ENCODE peak calls at places on chromosomes 11 and 22, in nine cellular contexts. S is mammary epithelial cell, R is neuronal stem cell, Y is endothelial cell of umbilical vein, D is hepatocyte, L is Karpas-422, H is fibroblast of lung, E is HCT116, M is astrocyte. W is an unnamed sample.
A peak's percentile ranks its signal among the peaks of the same experiment; 100 is the strongest.

GRCh38 chr11:112348480-112349029 is 87.9 kb upstream of the PLET1 start:
- DNase-seq in S (no peak), R (no peak), Y (no peak), D (no peak), L (no peak), H (no peak), E (no peak), M (no peak), W (peak; percentile 24)

GRCh38 chr22:32572741-32573140 is 98.1 kb downstream of the FBXO7 start:
- DNase-seq in S (no peak), R (no peak), Y (no peak), D (no peak), L (no peak), H (peak; percentile 82), E (no peak), M (no peak), W (no peak)

GRCh38 chr11:30741039-30741550 is 154.9 kb upstream of the MPPED2 start:
- DNase-seq in S (no peak), R (no peak), Y (no peak), D (peak; percentile 68), L (peak; percentile 7), H (peak; percentile 75), E (no peak), M (no peak), W (no peak)

GRCh38 chr11:123063396-123064267 is 1.7 kb upstream of the HSPA8 start:
- DNase-seq in S (peak; percentile 60), R (no peak), Y (peak; percentile 77), D (peak; percentile 60), L (peak; percentile 75), H (peak; percentile 78), E (no peak), M (peak; percentile 41), W (no peak)

GRCh38 chr11:13826505-13827278 is 135.8 kb upstream of the SPON1 start:
- DNase-seq in S (peak; percentile 83), R (no peak), Y (no peak), D (no peak), L (no peak), H (peak; percentile 6), E (no peak), M (peak; percentile 9), W (peak; percentile 64)

GRCh38 chr11:94649254-94649653 is 82.1 kb downstream of the PIWIL4 start:
- DNase-seq in S (no peak), R (no peak), Y (no peak), D (no peak), L (no peak), H (no peak), E (no peak), M (no peak), W (no peak)

GRCh38 chr11:68142028-68142412 is 20.8 kb upstream of the CHKA start:
- DNase-seq in S (no peak), R (no peak), Y (no peak), D (no peak), L (no peak), H (no peak), E (no peak), M (no peak), W (peak; percentile 62)

GRCh38 chr11:10653242-10653641 is 40.3 kb downstream of the IRAG1 start:
- DNase-seq in S (no peak), R (no peak), Y (no peak), D (no peak), L (no peak), H (no peak), E (no peak), M (no peak), W (no peak)

GRCh38 chr11:73321342-73322110 is 13.4 kb downstream of the ARHGEF17 start:
- DNase-seq in S (no peak), R (no peak), Y (peak; percentile 97), D (no peak), L (no peak), H (peak; percentile 93), E (no peak), M (peak; percentile 70), W (no peak)

GRCh38 chr11:129720156-129720555 is 95.5 kb upstream of the TMEM45B start:
- DNase-seq in S (no peak), R (no peak), Y (no peak), D (no peak), L (no peak), H (no peak), E (no peak), M (no peak), W (no peak)

GRCh38 chr11:70243912-70244652 is 26.4 kb upstream of the PPFIA1 start:
- DNase-seq in S (peak; percentile 45), R (no peak), Y (no peak), D (no peak), L (no peak), H (no peak), E (no peak), M (peak; percentile 45), W (peak; percentile 84)

DNA sequence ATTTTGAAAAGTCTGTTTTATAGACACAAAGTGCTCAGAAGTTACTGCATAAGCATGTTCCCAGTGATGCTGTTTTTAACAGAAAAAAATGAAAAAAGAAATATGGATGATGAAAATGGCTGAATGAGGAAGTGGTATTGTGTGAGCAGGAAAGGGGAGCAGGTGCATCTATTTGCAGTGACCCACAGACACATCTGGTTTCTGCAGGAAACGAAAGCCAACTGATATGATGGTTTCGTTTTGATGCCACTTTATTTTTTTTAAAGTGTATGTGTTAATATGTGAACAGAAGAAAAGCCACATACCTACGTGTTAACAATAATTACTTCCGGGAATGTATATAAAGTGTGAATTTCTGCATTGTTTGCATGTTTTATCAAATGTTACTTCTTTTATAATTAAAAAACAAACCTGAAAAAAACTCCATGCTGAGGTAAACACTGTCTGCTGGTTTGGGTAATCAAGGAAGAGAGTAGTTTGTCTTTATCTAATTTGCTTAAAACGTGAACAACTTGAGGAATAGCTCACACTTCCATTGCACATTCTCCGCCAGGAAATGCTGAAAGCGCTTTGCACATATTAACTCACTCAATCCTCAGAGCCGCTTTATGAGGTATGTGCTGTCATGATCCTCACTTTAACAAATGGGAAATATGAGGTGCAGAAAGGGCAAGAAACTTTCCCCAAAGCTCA is 1335.9 kb downstream of the TBC1D22A start:
- DNase-seq in S (no peak), R (no peak), Y (no peak), D (no peak), L (peak; percentile 93), H (no peak), E (no peak), M (no peak), W (no peak)
- H3K4me1 ChIP-seq in S (no peaks in the 10 kb centered on the region), R (no peaks in the 10 kb centered on the region), Y (no peaks in the 10 kb centered on the region), D (no peaks in the 10 kb centered on the region), L (peaks cover 78% of the 10 kb centered on the region), H (no peaks in the 10 kb centered on the region), E (no peaks in the 10 kb centered on the region), M (no peaks in the 10 kb centered on the region), W (no peaks in the 10 kb centered on the region)

DNA sequence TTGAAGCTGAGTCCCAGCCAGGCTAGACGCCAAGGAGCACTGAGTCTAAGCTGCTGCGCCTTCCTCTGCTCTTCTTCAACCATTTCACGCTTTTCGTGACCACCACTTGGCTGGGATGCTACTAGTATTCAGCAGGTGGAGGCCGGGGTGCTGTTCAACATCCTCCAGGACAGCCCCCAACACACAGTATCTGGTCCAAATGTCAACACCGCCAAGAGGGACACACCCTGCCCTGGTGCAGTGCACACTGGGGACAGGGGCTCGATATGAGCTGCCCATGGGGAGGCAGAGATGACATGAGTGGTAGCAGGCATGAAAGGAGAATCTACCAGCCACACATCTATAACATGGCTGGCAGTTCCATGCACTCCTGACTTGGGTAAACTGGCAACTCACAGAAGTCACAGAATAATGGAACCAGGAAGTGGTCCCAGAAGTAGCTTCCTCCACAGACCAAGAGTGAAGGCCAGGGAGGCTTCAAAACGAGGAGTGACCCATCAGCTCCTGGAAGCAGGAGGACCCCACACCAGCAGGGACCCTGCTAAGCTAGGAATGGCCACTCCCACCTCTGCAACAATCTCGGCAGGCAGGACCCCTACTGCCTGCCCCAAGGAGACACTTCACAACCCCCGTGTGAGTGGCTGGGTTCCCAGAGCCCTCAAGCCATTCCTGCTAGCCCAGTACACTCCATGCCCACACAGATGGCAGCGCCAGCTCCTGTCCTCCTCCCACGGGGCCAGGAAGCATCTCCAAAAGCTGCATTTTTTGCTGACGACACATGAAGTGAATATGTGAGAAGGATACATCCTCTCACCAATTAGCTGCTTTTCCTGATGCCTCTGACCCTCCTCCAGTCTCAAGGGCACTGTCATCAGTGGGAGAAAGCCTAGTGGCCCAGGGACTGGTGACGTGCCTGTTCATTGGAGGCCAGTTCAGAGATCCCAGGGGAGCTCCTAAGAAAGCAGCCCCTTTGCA is 78.8 kb downstream of the DGCR2 start:
- DNase-seq in S (no peak), R (no peak), Y (no peak), D (no peak), L (no peak), H (no peak), E (no peak), M (no peak), W (no peak)
- H2AFZ ChIP-seq in S (no peak overlapping the region), R (no peak overlapping the region), Y (no peak overlapping the region), D (no peak overlapping the region), L (no peak overlapping the region), H (no peak overlapping the region), E (no peak overlapping the region), M (no peak overlapping the region), W (no peak overlapping the region)

GRCh38 chr11:62555464-62556092 is 9.0 kb upstream of the AHNAK start:
- DNase-seq in S (no peak), R (no peak), Y (no peak), D (peak; percentile 53), L (peak; percentile 81), H (peak; percentile 76), E (no peak), M (peak; percentile 33), W (peak; percentile 29)

GRCh38 chr11:62552931-62553838 is 6.6 kb upstream of the AHNAK start:
- DNase-seq in S (peak; percentile 93), R (no peak), Y (peak; percentile 95), D (peak; percentile 93), L (no peak), H (peak; percentile 96), E (peak; percentile 91), M (peak; percentile 96), W (peak; percentile 93)

GRCh38 chr11:62553839-62554361 is 7.3 kb upstream of the AHNAK start:
- DNase-seq in S (peak; percentile 88), R (no peak), Y (no peak), D (no peak), L (no peak), H (peak; percentile 79), E (peak; percentile 68), M (peak; percentile 90), W (peak; percentile 74)

GRCh38 chr11:62556102-62556871 is 9.7 kb upstream of the AHNAK start:
- DNase-seq in S (peak; percentile 96), R (no peak), Y (peak; percentile 94), D (peak; percentile 87), L (peak; percentile 57), H (peak; percentile 98), E (peak; percentile 93), M (peak; percentile 87), W (peak; percentile 94)

DNA sequence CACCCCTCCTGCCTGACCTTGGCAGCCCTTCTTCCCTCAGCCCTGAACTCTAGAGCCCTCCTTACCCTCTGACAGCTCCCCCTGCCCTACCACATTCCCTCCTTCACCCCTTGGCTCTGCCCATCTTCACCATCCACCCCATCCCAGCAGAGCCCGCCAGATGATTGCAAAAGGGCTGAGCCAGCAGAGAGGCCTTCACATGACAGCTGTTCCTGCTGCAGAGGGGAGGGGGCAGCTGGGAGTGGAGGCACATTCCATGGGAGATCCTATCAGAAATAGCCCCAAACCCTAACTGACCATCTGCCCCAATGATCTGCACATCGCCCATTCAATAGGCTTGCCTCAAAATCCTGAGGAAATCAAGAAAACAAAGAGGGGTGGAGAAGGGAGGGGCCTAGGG is 7.8 kb upstream of the AHNAK start:
- DNase-seq in S (no peak), R (no peak), Y (no peak), D (no peak), L (no peak), H (no peak), E (no peak), M (no peak), W (no peak)
- H3K4me3 ChIP-seq in S (no peak overlapping the region), R (no peak overlapping the region), Y (no peak overlapping the region), D (no peak overlapping the region), L (no peak overlapping the region), H (peak overlapping the region; percentile 49), E (peak overlapping the region; percentile 30), M (no peak overlapping the region), W (no peak overlapping the region)

GRCh38 chr22:41479671-41480396 is 10.9 kb downstream of the ACO2 start:
- DNase-seq in S (no peak), R (peak; percentile 83), Y (no peak), D (peak; percentile 33), L (peak; percentile 70), H (peak; percentile 73), E (no peak), M (peak; percentile 58), W (no peak)
- H3K4me1 ChIP-seq in S (peaks cover 4% of the 10 kb centered on the region), R (peaks cover 18% of the 10 kb centered on the region), Y (no peaks in the 10 kb centered on the region), D (peaks cover 34% of the 10 kb centered on the region), L (peaks cover 88% of the 10 kb centered on the region), H (peaks cover 41% of the 10 kb centered on the region), E (peaks cover 3% of the 10 kb centered on the region), M (peaks cover 45% of the 10 kb centered on the region), W (no peaks in the 10 kb centered on the region)